ENCODE peak calls at places on chromosomes 1 and 21, in nine cellular contexts. N is NCI-H526 treated with DMSO at 0.1 percent for 48 hours; Y is T-cell; A is SJSA1; W is H1; U is stimulated activated CD4-positive, alpha-beta T cell treated with anti-CD3 and anti-CD28 coated beads, Interleukin-12 subunit alpha, Interleukin-12 subunit beta, amount 100 ng/mL, for 48 hours; S is WTC11; F is activated CD4-positive, alpha-beta memory T cell treated with anti-CD3 and anti-CD28 coated beads for 36 hours; T is psoas muscle. B is an unnamed sample.

GRCh38 chr1:153238536-153238935 is 21.0 kb upstream of the LORICRIN start:
- DNase-seq in N (no peak), Y (no peak), A (no peak), W (no peak), U (no peak), S (no peak), F (no peak), T (no peak), B (no peak)

GRCh38 chr1:9628541-9629444 is 22.7 kb upstream of the PIK3CD start:
- DNase-seq in N (no peak), Y (peak), A (no peak), W (no peak), U (peak), S (no peak), F (peak), T (no peak), B (peak)

GRCh38 chr1:65164633-65165032 is 16.6 kb downstream of the AK4 start:
- DNase-seq in N (no peak), Y (no peak), A (no peak), W (no peak), U (no peak), S (no peak), F (no peak), T (no peak), B (no peak)

GRCh38 chr1:20329793-20330542 is 39.3 kb downstream of the VWA5B1 start:
- DNase-seq in N (no peak), Y (no peak), A (no peak), W (no peak), U (no peak), S (peak), F (no peak), T (no peak), B (no peak)

GRCh38 chr1:248359415-248359814 is 2.0 kb upstream of the OR2T4 start:
- DNase-seq in N (no peak), Y (no peak), A (no peak), W (no peak), U (no peak), S (no peak), F (no peak), T (no peak), B (no peak)

GRCh38 chr1:220430059-220430458 is 97.9 kb upstream of the MARK1 start:
- DNase-seq in N (no peak), Y (no peak), A (no peak), W (no peak), U (no peak), S (peak), F (no peak), T (no peak), B (no peak)

GRCh38 chr21:35016071-35016470 is 33.0 kb downstream of the RUNX1 start:
- DNase-seq in N (no peak), Y (no peak), A (no peak), W (no peak), U (no peak), S (no peak), F (no peak), T (no peak), B (no peak)

GRCh38 chr1:15174615-15174983 is 21.1 kb downstream of the TMEM51 start:
- DNase-seq in N (peak), Y (no peak), A (no peak), W (no peak), U (no peak), S (no peak), F (no peak), T (no peak), B (no peak)

GRCh38 chr1:201949491-201949890 is 3.1 kb upstream of the LMOD1 start:
- DNase-seq in N (no peak), Y (no peak), A (no peak), W (no peak), U (no peak), S (no peak), F (no peak), T (no peak), B (no peak)